ENCODE peak calls at places on chromosome 15, in six cellular contexts. L is A673, K is neural progenitor cell, X is GM12878, Q is fibroblast of lung, I is endothelial cell of umbilical vein. B is an unnamed sample. For H3K4me1, the result is how much of the 10 kb centered on the place peaks cover.

GRCh38 chr15:31867536-31868442 is 162.5 kb upstream of the CHRNA7 start:
- DNase-seq in L (peak), Q (peak), I (peak), X (peak), K (peak), B (peak)

GRCh38 chr15:94610069-94610863 is 378.9 kb downstream of the MCTP2 start:
- DNase-seq in I (peak), K (no peak), X (peak), L (peak), Q (no peak), B (no peak)

GRCh38 chr15:72184165-72184811 is 13.3 kb downstream of the GRAMD2A start:
- DNase-seq in X (no peak), I (no peak), L (no peak), K (peak), Q (peak), B (peak)

GRCh38 chr15:76929011-76929760 is 2.4 kb upstream of the RCN2 start:
- DNase-seq in L (no peak), Q (no peak), K (peak), I (no peak), X (no peak), B (no peak)

GRCh38 chr15:76337047-76337738 is 620 bp downstream of the ISL2 start:
- DNase-seq in I (peak), K (peak), X (no peak), Q (no peak), L (peak), B (no peak)

GRCh38 chr15:63939531-63940130 is 105.9 kb upstream of the HERC1 start:
- DNase-seq in I (peak), K (no peak), L (no peak), Q (peak), X (peak), B (no peak)

GRCh38 chr15:77860101-77860691 is 217.3 kb downstream of the TBC1D2B start:
- DNase-seq in K (no peak), L (no peak), I (no peak), Q (no peak), X (no peak), B (no peak)

GRCh38 chr15:70974004-70974832 is 81.6 kb downstream of the LRRC49 start:
- DNase-seq in L (peak), K (peak), Q (peak), X (no peak), I (peak), B (peak)

GRCh38 chr15:70802629-70803028 is 39.3 kb upstream of the UACA start:
- DNase-seq in I (peak), L (no peak), X (no peak), K (no peak), Q (peak), B (no peak)

GRCh38 chr15:96047255-96047931 is 283.1 kb upstream of the NR2F2 start:
- DNase-seq in I (peak), K (no peak), Q (peak), X (no peak), L (no peak), B (no peak)

GRCh38 chr15:36579792-36580431 is 486 bp downstream of the CDIN1 start:
- DNase-seq in L (no peak), X (no peak), K (no peak), Q (no peak), I (no peak), B (peak)

GRCh38 chr15:33623010-33623409 is 312.2 kb downstream of the RYR3 start:
- DNase-seq in I (no peak), X (no peak), Q (no peak), L (peak), K (peak), B (no peak)

GRCh38 chr15:57578288-57578900 is 13.3 kb upstream of the MYZAP start:
- DNase-seq in I (peak), X (no peak), K (no peak), L (no peak), Q (no peak), B (no peak)

GRCh38 chr15:41790756-41791546 is 16.7 kb downstream of the MAPKBP1 start:
- DNase-seq in L (no peak), Q (peak), I (peak), K (no peak), X (no peak), B (peak)

GRCh38 chr15:75107905-75108838 is 84.8 kb downstream of the PPCDC start:
- DNase-seq in I (peak), X (peak), K (no peak), Q (peak), L (peak), B (peak)

GRCh38 chr15:68277131-68277604 is 377 bp upstream of the FEM1B start:
- DNase-seq in L (no peak), Q (peak), K (peak), X (no peak), I (no peak), B (peak)

GRCh38 chr15:55774113-55774970 is 31.4 kb upstream of the PRTG start:
- DNase-seq in X (no peak), L (peak), K (peak), Q (no peak), I (peak), B (peak)

GRCh38 chr15:57312323-57313133 is 63.8 kb upstream of the CGNL1 start:
- DNase-seq in L (no peak), I (no peak), K (no peak), Q (no peak), X (no peak), B (peak)

GRCh38 chr15:87369269-87369668 is 887.3 kb downstream of the NTRK3 start:
- DNase-seq in Q (peak), K (no peak), L (no peak), X (no peak), I (no peak), B (no peak)

GRCh38 chr15:60840703-60841411 is 361.9 kb upstream of the ICE2 start:
- DNase-seq in X (no peak), K (peak), I (no peak), Q (no peak), L (no peak), B (no peak)

GRCh38 chr15:34642252-34642651 is 58.8 kb upstream of the GOLGA8B start:
- DNase-seq in L (no peak), K (peak), Q (no peak), I (no peak), X (no peak), B (no peak)

GRCh38 chr15:37777006-37777405 is 157.4 kb upstream of the TMCO5A start:
- DNase-seq in L (no peak), I (no peak), K (no peak), Q (no peak), X (no peak), B (no peak)

GRCh38 chr15:87941606-87942005 is 314.9 kb downstream of the NTRK3 start:
- DNase-seq in Q (peak), K (peak), L (no peak), X (no peak), I (no peak), B (no peak)

GRCh38 chr15:76195506-76196285 is 115.6 kb downstream of the ETFA start:
- DNase-seq in L (no peak), Q (no peak), I (no peak), K (no peak), X (no peak), B (no peak)

GRCh38 chr15:89121414-89121813 is 33.2 kb downstream of the ABHD2 start:
- DNase-seq in L (no peak), X (no peak), Q (no peak), K (no peak), I (no peak), B (peak)

GRCh38 chr15:74229686-74230085 is 6.4 kb upstream of the CCDC33 start:
- DNase-seq in X (no peak), K (no peak), I (no peak), Q (no peak), L (no peak), B (no peak)

GRCh38 chr15:27273506-27273905 is 302.5 kb downstream of the GABRG3 start:
- DNase-seq in L (no peak), Q (no peak), X (no peak), I (no peak), K (no peak), B (no peak)

GRCh38 chr15:59283717-59284336 is 77.2 kb downstream of the LDHAL6B start:
- DNase-seq in Q (no peak), X (no peak), I (no peak), L (no peak), K (no peak), B (peak)

GRCh38 chr15:64731012-64731806 is 44.2 kb downstream of the RBPMS2 start:
- DNase-seq in X (peak), K (peak), L (peak), I (peak), Q (peak), B (peak)

GRCh38 chr15:93312891-93313486 is 224.0 kb upstream of the RGMA start:
- DNase-seq in X (no peak), L (no peak), I (no peak), K (peak), Q (no peak), B (no peak)

GRCh38 chr15:93366387-93367100 is 277.5 kb upstream of the RGMA start:
- DNase-seq in X (no peak), K (peak), I (no peak), L (no peak), Q (no peak), B (no peak)

GRCh38 chr15:97904196-97904572 is 56.3 kb upstream of the ARRDC4 start:
- DNase-seq in K (peak), L (peak), X (no peak), I (peak), Q (peak), B (peak)

GRCh38 chr15:73637527-73637926 is 4.3 kb upstream of the NPTN start:
- DNase-seq in X (no peak), I (no peak), K (no peak), L (no peak), Q (peak), B (peak)

GRCh38 chr15:29528276-29528675 is 258.7 kb upstream of the NSMCE3 start:
- DNase-seq in L (no peak), Q (no peak), K (no peak), X (no peak), I (no peak), B (no peak)

GRCh38 chr15:68382286-68383007 is 49.5 kb downstream of the ITGA11 start:
- DNase-seq in K (no peak), L (no peak), Q (peak), X (no peak), I (no peak), B (no peak)

GRCh38 chr15:85171736-85172135 is 190.1 kb downstream of the PDE8A start:
- DNase-seq in X (no peak), L (no peak), Q (no peak), K (no peak), I (no peak), B (no peak)

GRCh38 chr15:26889298-26889898 is 22.5 kb downstream of the GABRA5 start:
- DNase-seq in I (peak), L (peak), Q (peak), K (peak), X (peak), B (peak)

GRCh38 chr15:89472785-89473256 is 23.6 kb downstream of the RHCG start:
- DNase-seq in Q (peak), I (peak), K (peak), X (no peak), L (peak), B (peak)

GRCh38 chr15:70748281-70748747 is 15.0 kb downstream of the UACA start:
- DNase-seq in X (no peak), I (no peak), K (no peak), L (no peak), Q (peak), B (no peak)

DNA sequence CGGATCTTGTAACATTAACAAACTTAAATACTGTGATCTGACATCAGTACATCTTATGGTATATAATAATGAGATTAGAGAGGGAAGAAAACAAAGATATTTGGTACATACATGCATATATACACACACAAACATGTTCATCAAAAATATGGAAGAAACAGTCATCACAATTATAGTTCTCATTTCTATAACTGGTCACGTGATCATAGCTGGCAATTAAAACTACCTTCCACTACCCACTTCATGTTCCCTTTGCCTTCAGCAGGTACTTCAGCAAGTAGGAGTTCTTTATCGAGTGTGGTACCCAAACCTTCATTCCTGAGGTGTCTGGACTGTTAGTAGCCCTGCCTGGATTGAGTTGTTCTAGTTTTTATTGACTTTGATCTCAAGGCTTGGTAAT is 70.9 kb upstream of the ALDH1A3 start:
- DNase-seq in K (no peak), I (no peak), X (no peak), L (no peak), Q (no peak), B (no peak)
- TF ChIP-seq CTCF in K (no peak), I (no peak), X (no peak), L (no peak), Q (no peak), B (no peak)

DNA sequence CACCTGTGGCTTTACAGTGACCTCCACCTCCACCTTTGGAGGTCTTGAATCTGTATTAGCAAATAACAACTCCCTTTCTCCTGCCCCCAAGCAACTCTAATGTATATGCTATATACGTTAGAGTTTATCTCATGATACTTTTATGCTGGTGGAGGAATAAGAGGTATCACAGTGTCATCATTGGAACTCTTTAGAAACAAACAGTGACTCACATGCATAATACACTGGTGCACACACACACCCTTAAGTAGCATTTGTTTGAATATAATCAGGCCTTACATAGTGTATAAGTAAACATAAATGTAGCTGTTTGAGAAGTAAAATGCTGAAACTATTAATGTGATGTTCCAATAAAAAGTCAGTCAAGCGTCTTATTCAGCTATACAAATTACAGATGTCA is 280.2 kb upstream of the C2CD4B start:
- DNase-seq in Q (peak), I (no peak), L (no peak), K (no peak), X (no peak), B (no peak)
- H3K4me1 ChIP-seq in Q (under half), I (under half), L (under half), K (under half), X (under half), B (under half)

GRCh38 chr15:52796228-52796521 is 6.0 kb upstream of the ONECUT1 start:
- DNase-seq in X (no peak), Q (no peak), L (no peak), K (no peak), I (no peak), B (no peak)

GRCh38 chr15:52795464-52796227 is 5.5 kb upstream of the ONECUT1 start:
- DNase-seq in X (no peak), Q (no peak), K (no peak), I (no peak), L (no peak), B (no peak)

GRCh38 chr15:52797625-52798501 is 7.7 kb upstream of the ONECUT1 start:
- DNase-seq in L (no peak), K (no peak), Q (no peak), I (no peak), X (no peak), B (no peak)

GRCh38 chr15:52796742-52797515 is 6.8 kb upstream of the ONECUT1 start:
- DNase-seq in K (no peak), I (no peak), Q (no peak), X (no peak), L (no peak), B (no peak)

GRCh38 chr15:52794665-52795463 is 4.7 kb upstream of the ONECUT1 start:
- DNase-seq in X (no peak), L (no peak), K (no peak), Q (no peak), I (no peak), B (no peak)
- TF ChIP-seq EZH2 in X (peak), L (peak), K (peak), Q (peak), I (peak), B (peak)

DNA sequence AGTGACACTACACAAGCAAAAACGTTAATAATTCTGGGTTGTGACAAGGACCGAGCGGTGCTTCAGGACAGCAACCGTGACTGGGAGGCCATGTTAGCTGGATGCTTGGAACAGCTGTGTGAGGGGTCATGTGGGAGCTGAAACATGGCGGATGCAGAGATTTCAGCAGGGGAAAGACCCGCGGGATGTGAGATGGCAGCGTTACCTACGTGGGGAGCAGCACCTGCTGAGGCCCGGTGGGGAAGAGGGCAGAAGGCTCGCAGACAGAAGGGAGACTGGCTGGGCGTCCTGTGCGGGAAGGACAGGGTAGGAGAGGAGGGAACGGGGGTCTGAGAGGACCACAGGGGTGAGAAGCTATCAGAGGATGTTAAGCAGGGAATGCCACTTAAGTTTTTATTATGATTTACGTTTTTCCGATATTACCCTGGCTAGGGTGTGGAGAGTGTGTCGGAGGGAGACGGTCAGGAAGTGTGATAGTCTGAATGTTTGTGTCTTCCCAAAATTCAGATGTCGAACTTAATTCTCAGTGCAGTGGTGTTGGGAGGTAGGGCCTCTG is 228.8 kb upstream of the LYSMD4 start:
- DNase-seq in L (no peak), X (no peak), Q (no peak), K (no peak), I (no peak), B (no peak)
- TF ChIP-seq CTCF in L (no peak), X (no peak), Q (no peak), K (no peak), I (no peak), B (no peak)

GRCh38 chr15:65931221-65931620 is 61.9 kb downstream of the RAB11A start:
- DNase-seq in K (no peak), L (no peak), I (no peak), Q (no peak), X (no peak), B (no peak)
- H3K4me1 ChIP-seq in K (under half), L (under half), I (under half), Q (under half), X (under half), B (under half)

DNA sequence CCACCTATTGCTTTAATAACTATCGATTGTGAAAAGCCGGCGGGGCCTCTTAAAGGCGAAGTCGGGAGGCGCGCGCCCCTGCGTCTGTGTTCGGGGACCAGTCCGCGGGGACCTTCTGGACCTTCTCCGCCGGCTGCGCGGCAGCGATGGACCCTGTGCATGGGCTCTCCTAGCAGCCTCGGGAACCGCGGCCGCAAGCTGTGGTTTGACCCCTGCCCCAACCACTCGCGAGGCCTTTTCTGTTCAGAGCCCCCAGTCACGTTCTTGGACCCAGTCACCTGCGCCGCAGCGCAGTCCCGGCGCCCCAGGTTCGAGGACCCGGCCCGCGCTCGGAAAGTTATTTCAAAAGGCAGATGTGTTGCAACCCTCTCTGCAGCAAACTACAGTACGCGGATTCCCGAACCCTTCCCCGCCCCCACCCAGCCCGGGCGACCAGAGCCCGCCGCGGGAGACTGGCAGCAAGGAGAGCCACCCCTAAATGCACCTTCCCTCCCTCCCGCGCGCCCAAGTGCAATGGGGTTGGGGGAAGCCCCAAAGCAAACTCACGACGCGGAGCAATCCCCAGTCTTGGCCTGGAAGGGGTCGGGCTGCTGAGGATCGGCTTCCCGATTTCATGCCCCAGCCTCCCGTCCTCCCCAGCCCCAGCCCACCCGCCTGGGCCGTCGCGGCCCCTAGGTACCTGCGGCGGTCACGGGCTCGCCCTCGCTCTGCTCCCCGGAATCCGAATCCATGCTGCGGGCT is 671 bp downstream of the TNFAIP8L3 start:
- DNase-seq in L (peak), K (peak), I (peak), X (no peak), Q (no peak), B (peak)
- TF ChIP-seq EZH2 in L (peak), K (peak), I (no peak), X (no peak), Q (peak), B (peak)

DNA sequence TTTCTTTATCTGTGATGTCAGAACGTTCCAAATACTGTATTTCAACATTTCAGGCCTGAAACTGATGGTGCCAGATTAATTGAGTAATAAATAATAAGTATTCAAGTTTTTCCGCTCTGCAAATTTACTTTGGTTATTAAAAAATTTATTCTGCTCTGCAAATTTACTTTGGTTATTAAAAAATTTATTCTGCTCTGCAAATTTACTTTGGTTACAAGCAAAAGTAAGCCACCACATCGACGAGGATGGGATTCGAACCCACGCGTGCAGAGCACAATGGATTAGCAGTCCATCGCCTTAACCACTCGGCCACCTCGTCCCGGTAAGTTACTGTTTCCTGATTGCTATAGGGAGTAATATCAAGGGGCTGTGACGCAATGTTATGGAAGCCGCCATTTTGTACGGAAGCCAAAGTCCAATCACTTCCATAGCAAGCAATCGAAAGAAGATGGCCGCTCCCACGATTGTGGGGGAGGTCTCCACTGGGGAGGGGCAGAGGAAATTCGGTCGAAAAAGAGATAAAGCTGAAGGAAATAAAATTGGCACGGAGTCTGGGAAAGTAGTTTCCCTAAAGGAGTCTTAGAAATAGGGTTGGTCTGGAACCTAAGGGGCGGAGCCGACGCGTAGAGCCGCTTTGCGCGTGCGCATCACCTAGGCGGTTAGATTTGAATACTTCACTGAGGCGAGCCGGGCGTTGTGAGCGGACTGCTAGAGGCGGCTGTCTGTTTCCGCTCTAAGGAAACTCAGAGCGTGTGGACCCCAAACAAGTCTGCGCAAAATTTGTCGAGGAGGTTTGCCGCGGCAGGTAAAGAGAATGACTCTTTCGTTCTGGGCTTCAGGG is at the start of gene KNL1:
- DNase-seq in L (peak), Q (peak), K (peak), X (peak), I (peak), B (peak)
- TF ChIP-seq CTCF in L (no peak), Q (no peak), K (no peak), X (no peak), I (no peak), B (no peak)

GRCh38 chr15:52557242-52557641 is 11.6 kb downstream of the ARPP19 start:
- DNase-seq in X (no peak), Q (peak), I (no peak), K (no peak), L (no peak), B (no peak)
- H3K4me1 ChIP-seq in X (under half), Q (under half), I (under half), K (under half), L (under half), B (under half)